ENCODE peak calls at places on chromosomes 13 and 19, in nine cellular contexts. M is fibroblast of villous mesenchyme; I is spleen; J is stimulated activated naive CD4-positive, alpha-beta T cell; D is left lung; P is H9; S is AG04450; U is NCI-H524 treated with DMSO at 0.1 percent for 48 hours; A is NCI-H446. V is an unnamed sample.

GRCh38 chr13:110156186-110157065 is 150.5 kb downstream of the COL4A1 start:
- DNase-seq in M (peak), I (no peak), J (no peak), D (no peak), P (no peak), S (no peak), U (no peak), A (no peak), V (no peak)

GRCh38 chr13:28147489-28147888 is 9.1 kb downstream of the PAN3 start:
- DNase-seq in M (peak), I (no peak), J (no peak), D (no peak), P (no peak), S (no peak), U (no peak), A (no peak), V (no peak)

GRCh38 chr19:46201413-46202310 is 27.9 kb upstream of the IGFL1 start:
- DNase-seq in M (no peak), I (no peak), J (no peak), D (no peak), P (no peak), S (no peak), U (no peak), A (no peak), V (no peak)

GRCh38 chr13:106291006-106291405 is 244.5 kb downstream of the EFNB2 start:
- DNase-seq in M (peak), I (no peak), J (no peak), D (no peak), P (no peak), S (no peak), U (no peak), A (no peak), V (no peak)

GRCh38 chr13:114319441-114319871 is 5.2 kb downstream of the CHAMP1 start:
- DNase-seq in M (peak), I (no peak), J (no peak), D (no peak), P (no peak), S (peak), U (no peak), A (no peak), V (no peak)

GRCh38 chr19:17841810-17842662 is 5.7 kb downstream of the JAK3 start:
- DNase-seq in M (peak), I (peak), J (peak), D (peak), P (peak), S (no peak), U (peak), A (peak), V (peak)

GRCh38 chr13:60733933-60734332 is 336.9 kb downstream of the TDRD3 start:
- DNase-seq in M (no peak), I (no peak), J (no peak), D (no peak), P (no peak), S (no peak), U (no peak), A (no peak), V (no peak)

GRCh38 chr13:98856983-98857382 is 104.5 kb upstream of the SLC15A1 start:
- DNase-seq in M (no peak), I (no peak), J (no peak), D (no peak), P (no peak), S (no peak), U (no peak), A (no peak), V (no peak)

GRCh38 chr19:13459351-13459750 is 46.9 kb downstream of the CACNA1A start:
- DNase-seq in M (no peak), I (no peak), J (no peak), D (no peak), P (no peak), S (no peak), U (no peak), A (no peak), V (no peak)

GRCh38 chr19:7434391-7434790 is 54.4 kb downstream of the PEX11G start:
- DNase-seq in M (no peak), I (no peak), J (no peak), D (no peak), P (no peak), S (no peak), U (peak), A (no peak), V (no peak)

GRCh38 chr19:11347546-11347945 is 1.2 kb downstream of the CCDC159 start:
- DNase-seq in M (no peak), I (no peak), J (no peak), D (no peak), P (no peak), S (no peak), U (no peak), A (no peak), V (no peak)

GRCh38 chr19:52993342-52994178 is 20.2 kb upstream of the ERVV-1 start:
- DNase-seq in M (peak), I (peak), J (peak), D (peak), P (peak), S (peak), U (no peak), A (no peak), V (peak)

GRCh38 chr19:736125-736524 is 14.8 kb upstream of the MISP start:
- DNase-seq in M (no peak), I (no peak), J (no peak), D (no peak), P (no peak), S (no peak), U (no peak), A (no peak), V (no peak)

GRCh38 chr13:31920301-31920818 is 111.2 kb upstream of the FRY start:
- DNase-seq in M (no peak), I (no peak), J (no peak), D (no peak), P (no peak), S (no peak), U (no peak), A (no peak), V (no peak)

GRCh38 chr19:10113964-10114650 is 2.6 kb downstream of the P2RY11 start:
- DNase-seq in M (no peak), I (peak), J (no peak), D (no peak), P (no peak), S (no peak), U (no peak), A (no peak), V (no peak)

GRCh38 chr19:44648536-44649370 is 5.0 kb downstream of the PVR start:
- DNase-seq in M (peak), I (peak), J (no peak), D (no peak), P (no peak), S (no peak), U (no peak), A (no peak), V (no peak)

GRCh38 chr13:72536668-72537399 is 190.6 kb downstream of the MZT1 start:
- DNase-seq in M (no peak), I (no peak), J (no peak), D (no peak), P (no peak), S (no peak), U (no peak), A (peak), V (no peak)

GRCh38 chr19:14769201-14769600 is 9.2 kb downstream of the ADGRE2 start:
- DNase-seq in M (no peak), I (peak), J (no peak), D (no peak), P (peak), S (no peak), U (no peak), A (no peak), V (no peak)

V was measured in brain pericyte.